ENCODE peak calls at places on chromosomes 7 and 10, in four cellular contexts. Y, X, T and O are unnamed samples.

GRCh38 chr7:151704284-151704968 is 172.5 kb downstream of the PRKAG2 start:
- DNase-seq in X (no peak), T (peak), Y (no peak), O (no peak)

GRCh38 chr7:150949564-150949963 is 28.6 kb downstream of the KCNH2 start:
- DNase-seq in T (peak), X (peak), Y (no peak), O (no peak)

GRCh38 chr7:158814637-158815036 is 14.7 kb downstream of the ESYT2 start:
- DNase-seq in T (no peak), X (peak), Y (peak), O (no peak)

GRCh38 chr7:119949053-119949452 is 323.9 kb upstream of the KCND2 start:
- DNase-seq in T (no peak), X (no peak), Y (no peak), O (no peak)

GRCh38 chr10:7788640-7789335 is 811 bp downstream of the ATP5F1C start:
- DNase-seq in Y (peak), T (no peak), X (no peak), O (no peak)

GRCh38 chr10:107477266-107477665 is 312.8 kb upstream of the SORCS1 start:
- DNase-seq in Y (no peak), X (no peak), T (no peak), O (no peak)

GRCh38 chr7:92609921-92610518 is 19.8 kb upstream of the FAM133B start:
- DNase-seq in Y (peak), T (no peak), X (peak), O (no peak)

GRCh38 chr10:126969310-126969709 is 64.1 kb downstream of the DOCK1 start:
- DNase-seq in Y (peak), T (no peak), X (no peak), O (no peak)

GRCh38 chr10:33385016-33385415 is 50.5 kb upstream of the NRP1 start:
- DNase-seq in X (no peak), T (no peak), Y (no peak), O (no peak)

GRCh38 chr10:35000936-35001335 is 89.2 kb downstream of the CUL2 start:
- DNase-seq in Y (peak), T (no peak), X (no peak), O (no peak)

GRCh38 chr7:1706721-1707613 is 36.9 kb downstream of the ELFN1 start:
- DNase-seq in Y (no peak), X (no peak), T (peak), O (no peak)

GRCh38 chr7:89511900-89512299 is 642.4 kb upstream of the STEAP1 start:
- DNase-seq in X (no peak), T (no peak), Y (no peak), O (no peak)

GRCh38 chr7:93409324-93409723 is 165.2 kb downstream of the CALCR start:
- DNase-seq in T (no peak), X (no peak), Y (no peak), O (no peak)

GRCh38 chr10:17025444-17026295 is 103.9 kb downstream of the CUBN start:
- DNase-seq in X (peak), Y (peak), T (no peak), O (peak)

GRCh38 chr7:92835140-92835850 is 1.1 kb downstream of the CDK6 start:
- DNase-seq in T (peak), Y (peak), X (peak), O (peak)

GRCh38 chr10:114404171-114405010 is at the start of gene AFAP1L2:
- DNase-seq in Y (no peak), X (no peak), T (no peak), O (no peak)

GRCh38 chr10:96719850-96720421 is 378 bp downstream of the PIK3AP1 start:
- DNase-seq in T (peak), Y (no peak), X (peak), O (no peak)

GRCh38 chr10:53256623-53257022 is 484.0 kb upstream of the MBL2 start:
- DNase-seq in X (no peak), T (no peak), Y (no peak), O (no peak)

GRCh38 chr7:138755331-138755747 is 42.5 kb upstream of the TMEM213 start:
- DNase-seq in Y (peak), T (no peak), X (no peak), O (no peak)

GRCh38 chr10:35569111-35569707 is 35.9 kb upstream of the GJD4 start:
- DNase-seq in T (no peak), Y (no peak), X (no peak), O (no peak)

GRCh38 chr10:51341216-51341615 is 266.9 kb downstream of the PRKG1 start:
- DNase-seq in T (no peak), Y (peak), X (peak), O (no peak)

GRCh38 chr7:7962851-7963250 is 5.7 kb upstream of the GLCCI1 start:
- DNase-seq in Y (no peak), T (no peak), X (no peak), O (peak)

GRCh38 chr10:127299956-127300689 is 103.7 kb upstream of the INSYN2A start:
- DNase-seq in X (no peak), Y (no peak), T (no peak), O (no peak)

GRCh38 chr10:3068201-3068967 is 1.0 kb downstream of the PFKP start:
- DNase-seq in T (peak), Y (peak), X (peak), O (peak)

GRCh38 chr10:71223365-71224058 is 11.1 kb downstream of the UNC5B start:
- DNase-seq in X (no peak), T (no peak), Y (no peak), O (no peak)

GRCh38 chr7:964401-965231 is 10.1 kb upstream of the ADAP1 start:
- DNase-seq in T (peak), X (no peak), Y (peak), O (peak)

GRCh38 chr10:90458054-90458453 is 399.8 kb downstream of the HTR7 start:
- DNase-seq in T (no peak), X (no peak), Y (no peak), O (no peak)

GRCh38 chr7:54397836-54398612 is 144.2 kb upstream of the VSTM2A start:
- DNase-seq in X (peak), Y (no peak), T (no peak), O (no peak)

GRCh38 chr10:17805921-17806577 is 3.1 kb upstream of the MRC1 start:
- DNase-seq in X (peak), T (no peak), Y (no peak), O (no peak)

GRCh38 chr7:134686782-134687181 is 40.1 kb downstream of the BPGM start:
- DNase-seq in X (no peak), Y (peak), T (no peak), O (peak)

GRCh38 chr7:141220263-141220662 is 146.4 kb downstream of the TMEM178B start:
- DNase-seq in X (peak), Y (no peak), T (no peak), O (no peak)
- TF ChIP-seq CTCF in X (peak), Y (peak), T (no peak), O (peak)

DNA sequence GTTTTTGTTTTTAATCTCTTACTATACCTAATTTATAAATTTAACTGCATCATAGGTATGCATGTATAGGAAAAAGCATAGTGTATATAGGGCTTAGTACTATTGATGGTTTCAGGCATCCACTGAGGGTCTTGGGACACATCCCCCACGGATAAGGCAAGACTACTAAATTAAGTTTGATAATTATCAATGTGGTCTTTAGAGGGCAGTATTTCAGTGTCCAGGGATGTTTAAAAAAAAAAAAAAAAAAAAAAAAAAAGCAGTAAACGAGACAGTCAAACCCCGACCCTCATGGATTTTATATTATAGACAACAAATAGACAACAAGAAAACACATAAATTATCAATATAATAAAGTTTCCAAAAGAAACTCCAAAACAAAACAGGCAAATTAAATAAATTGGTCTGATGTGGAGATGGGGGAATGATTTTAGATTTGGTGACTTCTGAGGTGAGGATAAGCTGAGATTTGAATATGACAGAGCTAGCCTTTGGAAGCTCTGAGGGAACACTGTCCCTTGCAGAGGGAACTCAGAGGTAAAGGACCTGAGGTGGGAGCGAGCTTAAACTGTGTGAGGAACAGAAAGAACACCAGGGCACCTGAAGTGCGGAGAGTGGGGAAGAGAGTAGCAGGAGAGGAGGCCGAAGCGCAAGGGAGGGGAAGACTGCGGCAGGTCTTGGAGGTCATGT is 14.8 kb downstream of the ACSM6 start:
- DNase-seq in X (peak), T (no peak), Y (peak), O (no peak)
- TF ChIP-seq CTCF in X (no peak), T (peak), Y (no peak), O (peak)

GRCh38 chr7:106369349-106369748 is 84.6 kb upstream of the NAMPT start:
- DNase-seq in T (no peak), X (no peak), Y (peak), O (peak)

GRCh38 chr7:106369816-106370215 is 85.0 kb upstream of the NAMPT start:
- DNase-seq in Y (no peak), X (no peak), T (no peak), O (no peak)

GRCh38 chr7:106367664-106368063 is 82.9 kb upstream of the NAMPT start:
- DNase-seq in Y (no peak), X (no peak), T (no peak), O (no peak)

GRCh38 chr7:106365252-106366005 is 80.6 kb upstream of the NAMPT start:
- DNase-seq in X (peak), Y (peak), T (peak), O (no peak)

DNA sequence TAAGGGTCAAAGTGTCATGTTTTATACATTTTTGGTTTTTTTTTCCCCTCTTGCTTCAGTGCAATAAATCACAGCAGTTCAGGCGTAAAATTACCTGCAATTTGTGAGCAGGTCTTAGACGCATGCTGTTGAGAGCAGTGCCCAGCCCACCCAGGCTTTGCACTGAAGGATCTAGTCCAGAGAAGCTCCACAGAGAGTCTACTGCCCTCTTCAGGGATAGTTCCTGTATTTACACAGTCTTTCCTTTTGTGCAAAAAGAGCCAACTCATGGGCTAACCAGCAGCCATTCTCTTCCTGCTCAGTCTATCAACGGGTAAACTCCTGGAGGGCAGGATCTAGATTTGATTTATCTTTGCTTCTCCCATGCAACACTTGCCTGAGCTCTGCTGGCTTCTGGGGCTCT is 82.2 kb upstream of the NAMPT start:
- DNase-seq in Y (peak), T (peak), X (peak), O (peak)
- TF ChIP-seq CTCF in Y (peak), T (peak), X (peak), O (peak)

DNA sequence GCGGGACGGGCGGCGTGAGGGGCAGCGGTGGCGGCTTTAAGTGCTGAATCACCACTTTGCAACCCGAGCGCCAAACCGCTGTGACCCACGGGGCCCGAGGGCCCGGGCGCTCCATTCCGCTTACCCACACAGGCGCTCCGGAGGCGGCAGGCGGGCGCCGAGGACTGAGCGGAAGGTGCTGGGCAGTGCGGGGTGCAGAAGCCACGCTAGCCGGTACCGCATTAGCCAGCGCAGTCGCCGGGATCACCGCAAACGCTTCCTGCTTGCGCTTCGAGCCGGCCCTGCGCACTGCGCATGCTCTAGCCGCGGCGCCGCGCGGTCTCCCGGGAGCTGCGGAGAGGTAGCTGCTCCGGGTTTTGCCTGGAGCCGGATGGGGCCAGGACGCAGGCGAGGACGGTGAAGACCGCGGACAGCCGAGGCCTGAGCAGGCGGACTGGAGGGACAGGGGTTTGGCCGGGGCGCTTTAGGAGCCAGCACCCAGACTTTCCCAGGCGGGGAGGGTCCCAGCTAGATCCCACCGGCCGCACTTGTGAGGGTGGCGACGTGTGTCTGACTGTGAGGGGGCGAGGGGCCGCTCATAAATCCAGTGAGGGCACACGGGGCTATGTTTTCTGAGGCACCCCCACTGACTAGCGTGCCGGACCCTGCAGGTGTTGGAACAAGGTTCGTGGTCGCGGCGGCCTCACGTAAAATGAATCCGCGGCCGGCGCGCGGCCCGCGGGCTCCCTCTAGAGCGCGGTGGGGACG is at the start of gene IDE:
- DNase-seq in Y (peak), X (peak), T (peak), O (peak)
- TF ChIP-seq CTCF in Y (peak), X (peak), T (no peak), O (peak)